ENCODE peak calls at places on chromosomes 13 and 19, in ten cellular contexts. F is heart left ventricle; L is bronchial epithelial cell; N is tibial artery; M is cardiac muscle cell; P is CD8-positive, alpha-beta T cell; V is IMR-90; H is tibial nerve; E is BE2C; X is transverse colon. Z is an unnamed sample.

GRCh38 chr19:32864318-32865007 is 5.1 kb downstream of the SLC7A9 start:
- DNase-seq in V (no peak), M (no peak), X (no peak), E (no peak), L (no peak), F (no peak), H (no peak), N (no peak), P (no peak), Z (no peak)

GRCh38 chr19:23273022-23273593 is 22.9 kb upstream of the ZNF724 start:
- DNase-seq in P (no peak), V (no peak), E (no peak), F (no peak), N (peak; percentile 45), M (no peak), L (no peak), X (peak; percentile 21), H (no peak), Z (no peak)

GRCh38 chr19:30085394-30085793 is 143.4 kb downstream of the URI1 start:
- DNase-seq in H (no peak), X (no peak), P (no peak), V (no peak), N (no peak), L (no peak), E (peak; percentile 59), M (peak; percentile 11), F (peak; percentile 48), Z (no peak)

GRCh38 chr19:37362733-37363132 is 8.2 kb upstream of the ZNF527 start:
- DNase-seq in V (no peak), N (no peak), L (peak; percentile 4), E (peak; percentile 40), H (no peak), F (no peak), M (peak; percentile 5), P (no peak), X (no peak), Z (no peak)

GRCh38 chr19:23378948-23379347 is 16.3 kb downstream of the ZNF91 start:
- DNase-seq in V (no peak), H (no peak), P (no peak), N (no peak), M (no peak), L (no peak), E (no peak), X (no peak), F (no peak), Z (no peak)

GRCh38 chr19:43624933-43625332 is 5.5 kb upstream of the ZNF428 start:
- DNase-seq in F (peak; percentile 81), V (peak; percentile 8), X (peak; percentile 82), M (peak; percentile 57), L (peak; percentile 19), P (peak; percentile 84), H (peak; percentile 28), N (peak; percentile 26), E (no peak), Z (peak; percentile 88)

GRCh38 chr13:98918771-98919170 is 59.1 kb downstream of the DOCK9 start:
- DNase-seq in H (no peak), L (no peak), N (no peak), E (no peak), P (no peak), M (no peak), F (no peak), X (no peak), V (no peak), Z (no peak)

GRCh38 chr13:83162493-83162892 is 719.8 kb downstream of the SLITRK1 start:
- DNase-seq in X (no peak), F (no peak), H (no peak), N (no peak), E (no peak), P (no peak), M (peak; percentile 32), L (no peak), V (peak; percentile 17), Z (no peak)

GRCh38 chr19:45955905-45956608 is 17.6 kb downstream of the NOVA2 start:
- DNase-seq in L (peak; percentile 78), N (peak; percentile 56), V (peak; percentile 7), F (peak; percentile 76), P (no peak), H (peak; percentile 13), E (peak; percentile 40), M (peak; percentile 75), X (no peak), Z (no peak)

GRCh38 chr19:11096210-11096841 is 7.1 kb downstream of the LDLR start:
- DNase-seq in V (peak; percentile 47), P (peak; percentile 62), E (no peak), M (peak; percentile 85), F (peak; percentile 77), L (peak; percentile 61), N (peak; percentile 33), X (peak; percentile 33), H (no peak), Z (no peak)

GRCh38 chr13:96052655-96053002 is 572 bp downstream of the UGGT2 start:
- DNase-seq in H (no peak), X (no peak), V (peak; percentile 83), F (no peak), E (no peak), M (peak; percentile 68), L (peak; percentile 83), P (no peak), N (no peak), Z (no peak)

GRCh38 chr13:67230774-67231480 is 791 bp upstream of the PCDH9 start:
- DNase-seq in X (peak; percentile 39), E (peak; percentile 69), V (peak; percentile 64), F (peak; percentile 79), H (peak; percentile 32), P (no peak), M (peak; percentile 79), L (peak; percentile 22), N (peak; percentile 38), Z (peak; percentile 38)

GRCh38 chr13:105925496-105925895 is 610.0 kb downstream of the EFNB2 start:
- DNase-seq in P (no peak), N (no peak), M (peak; percentile 81), F (no peak), H (no peak), E (no peak), L (peak; percentile 99), X (no peak), V (peak; percentile 83), Z (no peak)

GRCh38 chr19:48918801-48919247 is 14.7 kb upstream of the DHDH start:
- DNase-seq in E (peak; percentile 73), V (no peak), P (no peak), M (no peak), L (no peak), X (no peak), H (no peak), F (no peak), N (no peak), Z (no peak)

GRCh38 chr19:48921721-48922500 is 11.6 kb upstream of the DHDH start:
- DNase-seq in E (no peak), X (no peak), P (no peak), F (no peak), H (no peak), L (no peak), N (no peak), M (no peak), V (no peak), Z (no peak)

GRCh38 chr19:48920949-48921348 is 12.6 kb upstream of the DHDH start:
- DNase-seq in X (no peak), P (no peak), L (no peak), N (no peak), E (no peak), H (no peak), F (no peak), V (no peak), M (no peak), Z (no peak)

GRCh38 chr19:48915757-48916156 is 15.6 kb downstream of the NUCB1 start:
- DNase-seq in F (no peak), P (no peak), M (no peak), V (no peak), E (no peak), H (no peak), X (no peak), N (no peak), L (no peak), Z (no peak)

GRCh38 chr19:48918071-48918470 is 15.4 kb upstream of the DHDH start:
- DNase-seq in E (no peak), M (no peak), X (no peak), P (no peak), L (no peak), N (no peak), F (no peak), V (no peak), H (no peak), Z (no peak)
- H3K36me3 ChIP-seq in E (peaks cover 26% of the 10 kb centered on the region), M (peaks cover 35% of the 10 kb centered on the region), X (no peaks in the 10 kb centered on the region), P (peaks cover 11% of the 10 kb centered on the region), L (peaks cover 33% of the 10 kb centered on the region), N (peaks cover 87% of the 10 kb centered on the region), F (peaks cover 93% of the 10 kb centered on the region), V (peaks cover 60% of the 10 kb centered on the region), H (peaks cover 100% of the 10 kb centered on the region), Z (no peaks in the 10 kb centered on the region)

GRCh38 chr19:53082929-53083328 is 20.3 kb downstream of the ZNF160 start:
- DNase-seq in E (no peak), M (no peak), L (no peak), P (no peak), F (no peak), X (no peak), H (no peak), N (no peak), V (no peak), Z (no peak)
- H3K36me3 ChIP-seq in E (peaks cover 2% of the 10 kb centered on the region), M (peaks cover 21% of the 10 kb centered on the region), L (no peaks in the 10 kb centered on the region), P (peaks cover 26% of the 10 kb centered on the region), F (peaks cover 73% of the 10 kb centered on the region), X (no peaks in the 10 kb centered on the region), H (peaks cover 100% of the 10 kb centered on the region), N (peaks cover 83% of the 10 kb centered on the region), V (peaks cover 48% of the 10 kb centered on the region), Z (no peaks in the 10 kb centered on the region)

DNA sequence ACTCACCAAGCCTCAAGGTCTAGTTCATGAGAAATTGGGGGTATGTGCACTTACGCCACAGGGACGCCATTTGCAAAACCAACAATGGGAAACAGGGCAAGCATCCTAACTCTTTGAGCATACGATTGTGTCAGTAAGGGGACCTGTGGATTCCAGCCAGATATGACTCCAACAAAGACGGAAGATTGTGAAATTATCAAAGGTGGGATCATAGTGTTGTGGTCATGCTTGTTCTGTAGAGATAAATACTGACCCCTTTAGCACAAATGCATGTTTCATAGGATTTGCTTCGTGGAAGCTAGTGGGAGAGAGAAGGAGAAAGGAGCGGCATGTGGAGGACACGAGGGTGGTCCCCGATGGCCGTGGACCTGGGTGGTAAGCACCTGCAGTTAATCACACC is 37.8 kb downstream of the GATAD2A start:
- DNase-seq in H (no peak), V (no peak), X (no peak), L (no peak), F (no peak), N (no peak), E (no peak), M (no peak), P (no peak), Z (no peak)
- H3K36me3 ChIP-seq in H (no peaks in the 10 kb centered on the region), V (peaks cover 3% of the 10 kb centered on the region), X (no peaks in the 10 kb centered on the region), L (peaks cover 2% of the 10 kb centered on the region), F (no peaks in the 10 kb centered on the region), N (no peaks in the 10 kb centered on the region), E (no peaks in the 10 kb centered on the region), M (no peaks in the 10 kb centered on the region), P (no peaks in the 10 kb centered on the region), Z (no peaks in the 10 kb centered on the region)

DNA sequence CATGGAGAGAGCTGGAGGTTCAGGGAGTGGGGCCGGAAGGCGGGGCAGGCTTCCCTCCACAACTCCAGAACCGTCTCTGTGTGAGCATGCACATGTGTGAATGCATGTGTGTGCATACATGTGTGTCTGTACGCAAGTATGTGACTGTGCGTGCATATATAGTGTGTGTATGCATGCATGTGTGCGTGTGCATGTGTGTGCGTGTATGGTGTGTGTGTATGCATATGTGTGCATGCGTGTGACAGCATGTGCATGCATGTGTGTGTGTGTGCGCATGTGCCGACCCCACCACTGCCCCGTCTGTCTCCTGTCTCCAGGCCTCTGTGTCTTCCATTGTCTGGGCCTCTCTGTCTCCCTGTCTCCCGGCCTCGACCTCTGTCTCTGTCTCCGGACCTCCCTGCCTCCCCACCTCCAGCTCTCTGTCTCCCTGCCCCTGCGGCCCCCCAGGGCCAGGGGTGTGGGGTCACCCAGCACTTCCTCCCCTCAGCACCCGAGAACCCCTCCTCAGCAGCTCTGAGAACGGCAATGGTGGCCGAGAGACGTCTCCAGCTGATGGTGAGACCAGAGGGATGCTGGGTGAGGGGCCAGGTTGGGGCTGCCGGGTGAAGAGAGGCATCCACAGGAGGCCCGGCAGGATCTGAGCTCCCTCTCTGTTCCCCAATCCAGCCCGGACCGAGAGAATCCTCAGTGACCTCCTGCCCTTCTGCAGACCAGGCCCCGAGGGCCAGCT is 22.5 kb downstream of the ARHGEF1 start:
- DNase-seq in E (no peak), H (no peak), N (no peak), M (no peak), L (no peak), F (no peak), V (no peak), P (no peak), X (no peak), Z (peak; percentile 51)
- H3K36me3 ChIP-seq in E (peaks cover 22% of the 10 kb centered on the region), H (peaks cover 80% of the 10 kb centered on the region), N (peaks cover 61% of the 10 kb centered on the region), M (peaks cover 7% of the 10 kb centered on the region), L (peaks cover 31% of the 10 kb centered on the region), F (peaks cover 66% of the 10 kb centered on the region), V (peaks cover 55% of the 10 kb centered on the region), P (peaks cover 60% of the 10 kb centered on the region), X (no peaks in the 10 kb centered on the region), Z (no peaks in the 10 kb centered on the region)

Z was measured in mucosa of descending colon.